ENCODE peak calls at places on chromosomes 5 and 9, in ten cellular contexts. Z is uterus; K is tibial nerve; D is cardiac muscle cell; X is CD8-positive, alpha-beta T cell; B is neural progenitor cell; T is tibial artery; M is heart right ventricle; U is colonic mucosa; N is astrocyte. C is an unnamed sample. For H3K4me1, the result is how much of the 10 kb centered on the place peaks cover.

GRCh38 chr9:84374516-84374915 is 34.0 kb upstream of the SLC28A3 start:
- DNase-seq in T (no peak), N (no peak), M (no peak), Z (no peak), B (no peak), K (no peak), U (no peak), X (no peak), D (no peak), C (no peak)

GRCh38 chr5:1119312-1119831 is 7.5 kb upstream of the SLC12A7 start:
- DNase-seq in K (no peak), U (peak), X (no peak), T (no peak), M (no peak), B (no peak), D (no peak), Z (no peak), N (no peak), C (no peak)

GRCh38 chr5:1951165-1951816 is 68.6 kb upstream of the IRX4 start:
- DNase-seq in U (no peak), T (no peak), B (no peak), X (no peak), Z (no peak), K (no peak), D (no peak), M (no peak), N (no peak), C (no peak)

GRCh38 chr5:164332349-164333196 is 827.2 kb downstream of the MAT2B start:
- DNase-seq in T (no peak), M (no peak), D (no peak), N (no peak), X (no peak), B (no peak), Z (no peak), U (no peak), K (no peak), C (no peak)

GRCh38 chr9:70947519-70947918 is 173.9 kb downstream of the TRPM3 start:
- DNase-seq in X (no peak), K (no peak), T (no peak), U (no peak), B (no peak), D (no peak), Z (no peak), N (no peak), M (no peak), C (no peak)

GRCh38 chr5:61416010-61416409 is 84.0 kb downstream of the ZSWIM6 start:
- DNase-seq in N (peak), X (no peak), K (no peak), U (no peak), T (no peak), M (no peak), B (peak), Z (no peak), D (no peak), C (no peak)

GRCh38 chr5:133222040-133222439 is 170.2 kb downstream of the HSPA4 start:
- DNase-seq in K (no peak), N (no peak), T (no peak), X (no peak), Z (no peak), B (no peak), M (no peak), U (no peak), D (no peak), C (no peak)

GRCh38 chr9:18791074-18791473 is 241.9 kb downstream of the SAXO1 start:
- DNase-seq in X (no peak), N (no peak), Z (no peak), T (no peak), M (no peak), K (no peak), D (peak), U (no peak), B (peak), C (no peak)

GRCh38 chr9:111945216-111945615 is 48.6 kb downstream of the UGCG start:
- DNase-seq in Z (no peak), N (peak), T (no peak), K (no peak), X (no peak), U (no peak), B (no peak), M (no peak), D (no peak), C (no peak)

GRCh38 chr5:52623291-52623690 is 164.4 kb upstream of the ITGA1 start:
- DNase-seq in X (no peak), T (no peak), U (no peak), N (no peak), K (no peak), D (no peak), Z (no peak), M (no peak), B (no peak), C (no peak)

GRCh38 chr9:81317223-81317622 is 372.1 kb downstream of the TLE1 start:
- DNase-seq in K (no peak), D (no peak), U (no peak), Z (no peak), N (no peak), T (no peak), B (no peak), M (no peak), X (no peak), C (no peak)

GRCh38 chr5:168603776-168604175 is 24.6 kb upstream of the PANK3 start:
- DNase-seq in N (peak), D (no peak), U (peak), Z (no peak), B (no peak), M (no peak), X (no peak), T (no peak), K (no peak), C (no peak)

GRCh38 chr9:127629468-127630081 is 17.5 kb downstream of the STXBP1 start:
- DNase-seq in B (no peak), K (no peak), N (no peak), U (no peak), X (no peak), M (no peak), T (peak), Z (no peak), D (no peak), C (no peak)

GRCh38 chr5:142571351-142571750 is 114.5 kb downstream of the FGF1 start:
- DNase-seq in U (no peak), K (no peak), X (no peak), Z (no peak), D (no peak), M (no peak), T (no peak), N (no peak), B (no peak), C (no peak)

GRCh38 chr5:174323878-174324281 is 278.4 kb downstream of the NSG2 start:
- DNase-seq in U (no peak), Z (no peak), X (no peak), K (no peak), B (peak), M (no peak), D (peak), T (peak), N (peak), C (peak)

GRCh38 chr9:81848472-81848871 is 79.8 kb upstream of the SPATA31D4 start:
- DNase-seq in N (peak), M (no peak), K (no peak), Z (no peak), B (no peak), D (no peak), X (no peak), U (no peak), T (no peak), C (no peak)

GRCh38 chr9:134643306-134643705 is 1.7 kb downstream of the COL5A1 start:
- DNase-seq in D (no peak), X (no peak), U (no peak), K (no peak), M (no peak), T (no peak), N (no peak), B (peak), Z (peak), C (no peak)

GRCh38 chr5:142945845-142946244 is 175.7 kb downstream of the ARHGAP26 start:
- DNase-seq in N (no peak), B (no peak), U (no peak), M (no peak), T (no peak), Z (no peak), K (no peak), X (no peak), D (no peak), C (no peak)

GRCh38 chr9:129455151-129455995 is 165.5 kb downstream of the C9orf50 start:
- DNase-seq in K (no peak), M (no peak), N (no peak), T (no peak), Z (no peak), X (no peak), B (no peak), U (no peak), D (no peak), C (no peak)

GRCh38 chr5:172541119-172541763 is 86.9 kb upstream of the SH3PXD2B start:
- DNase-seq in X (peak), Z (no peak), B (no peak), M (peak), D (peak), T (peak), N (no peak), K (no peak), U (peak), C (no peak)

GRCh38 chr9:104227108-104227507 is 133.0 kb downstream of the SMC2 start:
- DNase-seq in Z (no peak), M (no peak), N (no peak), K (no peak), B (no peak), T (no peak), U (no peak), X (no peak), D (no peak), C (no peak)

GRCh38 chr5:81965510-81965909 is 6.3 kb upstream of the ATG10 start:
- DNase-seq in B (no peak), N (no peak), M (no peak), Z (no peak), D (no peak), X (no peak), K (no peak), T (no peak), U (no peak), C (no peak)

GRCh38 chr5:72511371-72512178 is 4.4 kb upstream of the ZNF366 start:
- DNase-seq in N (peak), D (no peak), K (no peak), Z (no peak), B (no peak), X (no peak), U (peak), M (no peak), T (no peak), C (no peak)

GRCh38 chr9:35658894-35659220 is 765 bp downstream of the CCDC107 start:
- DNase-seq in M (no peak), B (peak), X (no peak), Z (peak), U (peak), K (no peak), N (peak), T (peak), D (no peak), C (no peak)

GRCh38 chr5:135129307-135129706 is 95.3 kb upstream of the PITX1 start:
- DNase-seq in U (no peak), X (no peak), T (no peak), D (no peak), K (no peak), M (no peak), N (no peak), Z (no peak), B (no peak), C (no peak)

GRCh38 chr5:149732500-149733128 is 2.5 kb downstream of the PPARGC1B start:
- DNase-seq in D (peak), X (no peak), T (no peak), U (peak), B (peak), M (peak), K (no peak), N (no peak), Z (peak), C (no peak)

GRCh38 chr9:93896496-93897033 is 58.6 kb downstream of the BARX1 start:
- DNase-seq in N (no peak), T (peak), U (no peak), K (no peak), X (peak), M (no peak), Z (no peak), D (no peak), B (no peak), C (no peak)

GRCh38 chr9:122265265-122265900 is 701 bp downstream of the MRRF start:
- DNase-seq in X (peak), D (no peak), K (no peak), M (no peak), Z (no peak), N (no peak), T (no peak), U (peak), B (no peak), C (no peak)

GRCh38 chr5:132427285-132428146 is 58.0 kb downstream of the SLC22A5 start:
- DNase-seq in K (no peak), U (peak), B (no peak), T (no peak), Z (no peak), N (no peak), D (peak), M (no peak), X (peak), C (peak)

GRCh38 chr5:152560508-152561137 is 155.5 kb upstream of the NMUR2 start:
- DNase-seq in D (peak), K (peak), M (peak), N (peak), Z (no peak), T (peak), B (peak), U (peak), X (peak), C (peak)

GRCh38 chr5:75335952-75336624 is 932 bp upstream of the HMGCR start:
- DNase-seq in U (peak), Z (peak), N (peak), T (no peak), X (peak), B (no peak), K (peak), M (peak), D (peak), C (peak)

GRCh38 chr9:27924502-27924901 is 351.2 kb upstream of the C9orf72 start:
- DNase-seq in M (no peak), N (no peak), X (no peak), D (no peak), T (no peak), Z (no peak), B (no peak), K (no peak), U (no peak), C (no peak)

GRCh38 chr9:27925815-27926214 is 352.5 kb upstream of the C9orf72 start:
- DNase-seq in M (no peak), K (no peak), Z (no peak), D (no peak), X (no peak), U (no peak), T (no peak), N (no peak), B (no peak), C (no peak)
- TF ChIP-seq CTCF in M (no peak), K (no peak), Z (no peak), D (no peak), X (no peak), U (no peak), T (no peak), N (no peak), B (no peak), C (no peak)

DNA sequence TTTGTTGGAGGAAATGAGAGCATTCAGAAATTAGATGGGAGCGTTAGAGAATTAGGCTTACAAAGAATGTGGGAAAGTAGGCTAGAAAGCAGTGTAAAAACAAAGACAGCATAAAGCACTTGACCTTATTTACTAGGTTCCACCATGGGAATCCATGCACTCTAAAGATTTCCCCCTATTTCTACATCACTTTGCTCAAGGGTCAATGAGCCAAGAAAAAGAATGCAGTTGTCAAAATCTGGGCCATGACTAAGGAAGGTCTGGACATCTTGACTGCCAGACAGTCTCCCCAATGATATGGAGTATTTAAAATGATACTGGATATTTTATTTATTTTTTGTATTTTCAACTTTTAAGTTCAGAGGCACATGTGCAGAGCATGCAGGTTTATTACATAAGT is 3.4 kb downstream of the TLR4 start:
- DNase-seq in N (no peak), M (no peak), K (no peak), Z (no peak), T (no peak), U (no peak), D (no peak), B (no peak), X (no peak), C (no peak)
- H3K4me3 ChIP-seq in N (no peak), M (peak), K (no peak), Z (no peak), T (peak), U (no peak), D (no peak), B (no peak), X (no peak), C (no peak)

GRCh38 chr9:119844431-119844830 is 475.2 kb upstream of the BRINP1 start:
- DNase-seq in X (no peak), K (no peak), B (no peak), T (no peak), U (no peak), Z (no peak), M (no peak), N (no peak), D (no peak), C (no peak)
- H3K4me1 ChIP-seq in X (under half), K (under half), B (under half), T (under half), U (under half), Z (under half), M (under half), N (under half), D (under half), C (under half)

GRCh38 chr5:178069909-178070308 is 43.4 kb upstream of the N4BP3 start:
- DNase-seq in X (peak), U (peak), B (peak), K (no peak), D (peak), N (no peak), T (no peak), Z (no peak), M (no peak), C (no peak)
- TF ChIP-seq CTCF in X (peak), U (no peak), B (peak), K (no peak), D (peak), N (no peak), T (no peak), Z (no peak), M (no peak), C (no peak)

GRCh38 chr5:16548115-16548514 is 68.7 kb downstream of the RETREG1 start:
- DNase-seq in T (no peak), B (no peak), N (no peak), D (no peak), M (no peak), Z (no peak), U (no peak), K (no peak), X (no peak), C (no peak)

GRCh38 chr5:16548812-16549211 is 68.0 kb downstream of the RETREG1 start:
- DNase-seq in T (no peak), Z (no peak), B (no peak), K (no peak), D (no peak), M (no peak), U (no peak), X (no peak), N (no peak), C (no peak)

GRCh38 chr5:16549491-16550233 is 67.1 kb downstream of the RETREG1 start:
- DNase-seq in N (no peak), M (no peak), D (no peak), T (no peak), B (no peak), U (no peak), Z (no peak), X (no peak), K (no peak), C (no peak)

GRCh38 chr5:16551628-16552027 is 65.2 kb downstream of the RETREG1 start:
- DNase-seq in B (no peak), K (no peak), U (no peak), D (no peak), X (no peak), Z (no peak), N (no peak), T (no peak), M (no peak), C (no peak)

DNA sequence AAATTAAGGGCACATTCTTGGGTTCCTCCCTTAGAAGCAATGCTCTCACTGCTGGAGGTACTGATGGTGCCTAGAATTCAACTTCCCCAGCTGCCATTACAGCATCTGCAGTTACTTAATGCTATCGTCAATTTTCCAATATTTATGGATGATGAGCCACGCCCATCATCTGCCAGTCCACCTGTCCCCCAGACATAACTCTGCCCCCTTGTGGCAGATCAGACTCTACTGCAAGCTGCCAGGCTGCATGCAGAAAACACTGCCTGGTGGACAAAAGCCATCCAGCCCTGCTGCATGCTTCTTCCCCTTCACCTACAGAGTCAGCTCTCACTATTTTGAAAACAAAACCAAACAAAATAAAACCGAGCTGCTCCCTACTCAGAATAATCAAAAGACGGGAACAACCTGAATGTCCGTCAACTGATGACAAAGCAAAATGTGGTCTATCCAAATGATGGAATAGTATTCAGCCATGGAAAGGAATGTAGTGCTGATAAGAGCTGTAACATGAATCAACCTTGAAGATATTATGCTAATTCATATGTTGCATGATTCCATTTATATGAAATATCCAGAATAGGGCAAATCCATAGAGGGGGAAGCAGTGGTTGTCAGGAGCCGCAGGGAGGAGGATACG is 66.4 kb downstream of the RETREG1 start:
- DNase-seq in Z (no peak), K (no peak), M (peak), N (peak), T (no peak), D (peak), B (peak), X (peak), U (peak), C (no peak)
- H3K4me3 ChIP-seq in Z (no peak), K (no peak), M (no peak), N (no peak), T (no peak), D (no peak), B (no peak), X (no peak), U (no peak), C (no peak)

GRCh38 chr9:115231116-115231515 is 113.2 kb upstream of the TNC start:
- DNase-seq in Z (no peak), U (no peak), N (no peak), M (no peak), T (no peak), D (no peak), B (no peak), X (no peak), K (no peak), C (no peak)
- H3K4me1 ChIP-seq in Z (under half), U (under half), N (under half), M (under half), T (under half), D (under half), B (under half), X (under half), K (under half), C (under half)

DNA sequence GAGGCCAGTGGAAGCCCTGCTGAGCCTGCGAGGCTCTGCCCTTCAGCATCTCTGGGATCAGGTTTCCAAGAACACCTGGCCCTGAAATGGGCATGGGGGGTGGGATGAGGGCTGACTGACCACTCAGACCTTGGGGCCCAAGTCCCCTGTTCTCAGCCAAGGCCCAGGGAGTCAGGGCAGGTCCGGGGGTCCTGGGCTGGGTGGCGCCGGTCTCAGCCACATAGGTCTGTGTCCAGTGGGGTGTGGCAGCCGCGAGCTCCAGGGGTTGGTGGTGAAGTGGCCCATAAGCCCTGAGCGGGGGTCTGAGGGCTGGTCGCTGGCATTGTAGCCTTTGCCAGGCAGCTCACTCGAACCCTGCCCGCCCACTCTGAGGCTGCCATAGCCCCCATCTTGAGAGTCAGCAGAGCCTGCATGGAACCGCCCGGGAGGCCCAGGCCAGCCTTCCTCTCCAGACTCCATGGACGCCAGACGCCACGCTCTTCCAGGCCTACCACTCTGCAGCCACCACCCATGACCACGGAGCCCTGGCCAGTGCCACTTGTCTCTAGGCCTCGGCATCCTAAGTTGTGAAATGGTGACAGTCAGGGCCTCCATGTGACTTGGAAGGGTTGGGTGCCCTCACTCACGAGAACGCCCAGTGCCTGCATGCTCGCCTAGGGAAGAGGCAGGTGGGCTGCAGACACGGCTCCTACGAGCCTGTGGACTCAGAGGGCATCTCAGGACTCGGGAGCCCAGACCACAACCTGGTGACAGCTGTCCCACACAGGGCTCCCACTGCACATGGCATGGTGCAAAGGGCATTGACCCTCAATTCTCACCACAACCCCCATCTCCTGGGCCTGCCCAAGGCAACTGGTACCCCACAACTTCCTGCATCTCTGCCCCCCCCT is 6.7 kb upstream of the DBH start:
- DNase-seq in M (no peak), Z (no peak), N (no peak), D (no peak), B (no peak), X (no peak), K (no peak), T (no peak), U (no peak), C (no peak)
- TF ChIP-seq CTCF in M (no peak), Z (no peak), N (no peak), D (no peak), B (no peak), X (no peak), K (no peak), T (no peak), U (no peak), C (no peak)

C was measured in lung.